ENCODE peak calls at places on chromosomes 2 and 18, in five cellular contexts. One of them, this sample, is unnamed.

GRCh38 chr2:108377815-108378630 is at the start of gene SULT1C4:
- DNase-seq in fibroblast of the aortic adventitia: no peak
- DNase-seq in glutamatergic neuron: peak; percentile 61
- DNase-seq in GM12865: no peak
- DNase-seq in mammary epithelial cell: no peak
- DNase-seq in this sample: peak; percentile 78

GRCh38 chr2:74261204-74261864 is 62.9 kb downstream of the MTHFD2 start:
- DNase-seq in fibroblast of the aortic adventitia: peak; percentile 28
- DNase-seq in glutamatergic neuron: peak; percentile 41
- DNase-seq in GM12865: no peak
- DNase-seq in mammary epithelial cell: peak; percentile 28
- DNase-seq in this sample: peak; percentile 44

GRCh38 chr2:50752228-50752627 is 279.7 kb downstream of the NRXN1 start:
- DNase-seq in fibroblast of the aortic adventitia: peak; percentile 0
- DNase-seq in glutamatergic neuron: no peak
- DNase-seq in GM12865: no peak
- DNase-seq in mammary epithelial cell: no peak
- DNase-seq in this sample: no peak

GRCh38 chr2:152585830-152586484 is 131.3 kb downstream of the PRPF40A start:
- DNase-seq in fibroblast of the aortic adventitia: peak; percentile 95
- DNase-seq in glutamatergic neuron: no peak
- DNase-seq in GM12865: no peak
- DNase-seq in mammary epithelial cell: peak; percentile 41
- DNase-seq in this sample: no peak

GRCh38 chr18:76495435-76496199 is 575 bp upstream of the ZNF516 start:
- DNase-seq in fibroblast of the aortic adventitia: peak; percentile 51
- DNase-seq in glutamatergic neuron: peak; percentile 65
- DNase-seq in GM12865: peak; percentile 73
- DNase-seq in mammary epithelial cell: peak; percentile 32
- DNase-seq in this sample: peak; percentile 58

GRCh38 chr18:56652802-56653201 is 1.6 kb downstream of the WDR7 start:
- DNase-seq in fibroblast of the aortic adventitia: no peak
- DNase-seq in glutamatergic neuron: no peak
- DNase-seq in GM12865: no peak
- DNase-seq in mammary epithelial cell: no peak
- DNase-seq in this sample: no peak

GRCh38 chr2:128311216-128311754 is 7.4 kb downstream of the HS6ST1 start:
- DNase-seq in fibroblast of the aortic adventitia: no peak
- DNase-seq in glutamatergic neuron: no peak
- DNase-seq in GM12865: no peak
- DNase-seq in mammary epithelial cell: no peak
- DNase-seq in this sample: no peak

GRCh38 chr2:113376248-113376934 is 61.1 kb upstream of the ZNG1B start:
- DNase-seq in fibroblast of the aortic adventitia: no peak
- DNase-seq in glutamatergic neuron: no peak
- DNase-seq in GM12865: no peak
- DNase-seq in mammary epithelial cell: no peak
- DNase-seq in this sample: no peak

GRCh38 chr18:42078711-42079110 is 123.7 kb downstream of the PIK3C3 start:
- DNase-seq in fibroblast of the aortic adventitia: peak; percentile 66
- DNase-seq in glutamatergic neuron: no peak
- DNase-seq in GM12865: no peak
- DNase-seq in mammary epithelial cell: no peak
- DNase-seq in this sample: no peak

GRCh38 chr2:40448476-40449079 is 3.3 kb downstream of the SLC8A1 start:
- DNase-seq in fibroblast of the aortic adventitia: peak; percentile 50
- DNase-seq in glutamatergic neuron: no peak
- DNase-seq in GM12865: peak; percentile 32
- DNase-seq in mammary epithelial cell: peak; percentile 21
- DNase-seq in this sample: peak; percentile 42

GRCh38 chr2:64652231-64653173 is 1.2 kb downstream of the SERTAD2 start:
- DNase-seq in fibroblast of the aortic adventitia: peak; percentile 75
- DNase-seq in glutamatergic neuron: no peak
- DNase-seq in GM12865: peak; percentile 61
- DNase-seq in mammary epithelial cell: peak; percentile 66
- DNase-seq in this sample: no peak

GRCh38 chr2:157936464-157936863 is 60.3 kb upstream of the ACVR1 start:
- DNase-seq in fibroblast of the aortic adventitia: no peak
- DNase-seq in glutamatergic neuron: no peak
- DNase-seq in GM12865: no peak
- DNase-seq in mammary epithelial cell: peak; percentile 29
- DNase-seq in this sample: no peak

GRCh38 chr2:128894896-128895295 is 576.2 kb upstream of the HS6ST1 start:
- DNase-seq in fibroblast of the aortic adventitia: no peak
- DNase-seq in glutamatergic neuron: no peak
- DNase-seq in GM12865: no peak
- DNase-seq in mammary epithelial cell: no peak
- DNase-seq in this sample: no peak

GRCh38 chr2:175435012-175435411 is 253.5 kb upstream of the ATP5MC3 start:
- DNase-seq in fibroblast of the aortic adventitia: no peak
- DNase-seq in glutamatergic neuron: no peak
- DNase-seq in GM12865: no peak
- DNase-seq in mammary epithelial cell: no peak
- DNase-seq in this sample: no peak

GRCh38 chr2:158755738-158756137 is 39.4 kb upstream of the DAPL1 start:
- DNase-seq in fibroblast of the aortic adventitia: no peak
- DNase-seq in glutamatergic neuron: no peak
- DNase-seq in GM12865: peak; percentile 12
- DNase-seq in mammary epithelial cell: no peak
- DNase-seq in this sample: peak; percentile 27

GRCh38 chr2:17899871-17900270 is 21.4 kb downstream of the KCNS3 start:
- DNase-seq in fibroblast of the aortic adventitia: no peak
- DNase-seq in glutamatergic neuron: no peak
- DNase-seq in GM12865: no peak
- DNase-seq in mammary epithelial cell: no peak
- DNase-seq in this sample: no peak

GRCh38 chr2:127067620-127068350 is 39.2 kb downstream of the BIN1 start:
- DNase-seq in fibroblast of the aortic adventitia: peak; percentile 65
- DNase-seq in glutamatergic neuron: peak; percentile 76
- DNase-seq in GM12865: peak; percentile 73
- DNase-seq in mammary epithelial cell: peak; percentile 24
- DNase-seq in this sample: peak; percentile 73

GRCh38 chr18:8423051-8423558 is 186.1 kb upstream of the RAB12 start:
- DNase-seq in fibroblast of the aortic adventitia: peak; percentile 49
- DNase-seq in glutamatergic neuron: peak; percentile 31
- DNase-seq in GM12865: no peak
- DNase-seq in mammary epithelial cell: peak; percentile 61
- DNase-seq in this sample: no peak

GRCh38 chr18:3379685-3380084 is 70.3 kb upstream of the TGIF1 start:
- DNase-seq in fibroblast of the aortic adventitia: no peak
- DNase-seq in glutamatergic neuron: no peak
- DNase-seq in GM12865: no peak
- DNase-seq in mammary epithelial cell: no peak
- DNase-seq in this sample: no peak

GRCh38 chr18:13439475-13439874 is 220.9 kb downstream of the LDLRAD4 start:
- DNase-seq in fibroblast of the aortic adventitia: no peak
- DNase-seq in glutamatergic neuron: no peak
- DNase-seq in GM12865: no peak
- DNase-seq in mammary epithelial cell: no peak
- DNase-seq in this sample: no peak

GRCh38 chr2:96403481-96403880 is 67.9 kb downstream of the NCAPH start:
- DNase-seq in fibroblast of the aortic adventitia: no peak
- DNase-seq in glutamatergic neuron: no peak
- DNase-seq in GM12865: no peak
- DNase-seq in mammary epithelial cell: no peak
- DNase-seq in this sample: no peak

GRCh38 chr18:62523631-62524442 is 1.0 kb downstream of the ZCCHC2 start:
- DNase-seq in fibroblast of the aortic adventitia: peak; percentile 42
- DNase-seq in glutamatergic neuron: peak; percentile 60
- DNase-seq in GM12865: peak; percentile 72
- DNase-seq in mammary epithelial cell: peak; percentile 65
- DNase-seq in this sample: peak; percentile 39

GRCh38 chr2:133457862-133458261 is 110.4 kb downstream of the NCKAP5 start:
- DNase-seq in fibroblast of the aortic adventitia: no peak
- DNase-seq in glutamatergic neuron: no peak
- DNase-seq in GM12865: no peak
- DNase-seq in mammary epithelial cell: no peak
- DNase-seq in this sample: no peak

GRCh38 chr2:157959249-157959648 is 83.1 kb upstream of the ACVR1 start:
- DNase-seq in fibroblast of the aortic adventitia: no peak
- DNase-seq in glutamatergic neuron: no peak
- DNase-seq in GM12865: no peak
- DNase-seq in mammary epithelial cell: no peak
- DNase-seq in this sample: no peak

GRCh38 chr2:99708231-99708630 is 218.4 kb upstream of the REV1 start:
- DNase-seq in fibroblast of the aortic adventitia: no peak
- DNase-seq in glutamatergic neuron: no peak
- DNase-seq in GM12865: no peak
- DNase-seq in mammary epithelial cell: no peak
- DNase-seq in this sample: no peak

GRCh38 chr2:120013569-120014223 is 819 bp downstream of the EPB41L5 start:
- DNase-seq in fibroblast of the aortic adventitia: peak; percentile 15
- DNase-seq in glutamatergic neuron: peak; percentile 50
- DNase-seq in GM12865: peak; percentile 11
- DNase-seq in mammary epithelial cell: peak; percentile 3
- DNase-seq in this sample: no peak

GRCh38 chr2:108412995-108413726 is 35.4 kb downstream of the SULT1C4 start:
- DNase-seq in fibroblast of the aortic adventitia: peak; percentile 74
- DNase-seq in glutamatergic neuron: no peak
- DNase-seq in GM12865: no peak
- DNase-seq in mammary epithelial cell: peak; percentile 93
- DNase-seq in this sample: no peak

GRCh38 chr2:216664593-216665034 is 30.7 kb downstream of the IGFBP5 start:
- DNase-seq in fibroblast of the aortic adventitia: no peak
- DNase-seq in glutamatergic neuron: no peak
- DNase-seq in GM12865: no peak
- DNase-seq in mammary epithelial cell: peak; percentile 40
- DNase-seq in this sample: no peak

GRCh38 chr2:241507430-241508239 is 749 bp downstream of the STK25 start:
- DNase-seq in fibroblast of the aortic adventitia: peak; percentile 22
- DNase-seq in glutamatergic neuron: peak; percentile 71
- DNase-seq in GM12865: peak; percentile 47
- DNase-seq in mammary epithelial cell: peak; percentile 44
- DNase-seq in this sample: peak; percentile 67

GRCh38 chr2:214558341-214558740 is 147.5 kb downstream of the VWC2L start:
- DNase-seq in fibroblast of the aortic adventitia: no peak
- DNase-seq in glutamatergic neuron: no peak
- DNase-seq in GM12865: no peak
- DNase-seq in mammary epithelial cell: peak; percentile 73
- DNase-seq in this sample: no peak

GRCh38 chr2:37795456-37795855 is 124.0 kb upstream of the CDC42EP3 start:
- DNase-seq in fibroblast of the aortic adventitia: no peak
- DNase-seq in glutamatergic neuron: no peak
- DNase-seq in GM12865: no peak
- DNase-seq in mammary epithelial cell: no peak
- DNase-seq in this sample: no peak

DNA sequence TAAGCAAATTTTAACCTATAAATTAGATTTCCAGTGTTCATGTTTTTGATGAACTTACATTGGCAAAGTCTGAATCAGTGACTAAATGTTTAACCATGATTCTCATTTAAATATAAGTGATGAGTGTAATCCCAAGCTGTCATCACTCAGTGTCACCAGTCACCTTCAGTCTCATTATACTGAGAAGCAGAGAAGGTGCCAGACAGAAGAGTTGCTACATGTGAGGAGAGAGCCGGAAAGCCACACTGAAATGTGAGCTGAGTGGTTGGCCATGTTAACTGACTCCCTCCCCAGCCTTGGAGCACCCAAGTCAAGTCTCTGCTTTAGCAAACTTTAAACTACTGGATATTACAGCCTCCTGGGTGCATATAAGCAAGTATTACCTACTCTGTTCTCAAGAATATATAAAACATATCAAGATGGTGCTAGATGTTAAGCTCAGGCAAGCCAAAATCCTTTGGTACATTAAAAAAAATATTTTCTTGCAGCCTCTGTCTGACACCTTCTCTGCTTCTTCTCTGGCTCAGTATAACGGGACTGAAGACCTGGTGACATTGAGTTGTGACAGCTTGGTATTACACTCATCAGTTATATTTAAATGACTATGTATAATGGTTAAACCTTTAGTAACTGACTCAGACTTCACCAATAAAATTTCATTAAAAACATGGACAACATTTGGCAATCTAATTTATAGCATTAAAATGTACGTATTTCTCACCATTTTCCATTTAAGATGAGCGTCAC is 75.8 kb upstream of the MAP3K20 start:
- DNase-seq in fibroblast of the aortic adventitia: no peak
- DNase-seq in glutamatergic neuron: no peak
- DNase-seq in GM12865: no peak
- DNase-seq in mammary epithelial cell: no peak
- DNase-seq in this sample: no peak
- TF ChIP-seq CTCF in fibroblast of the aortic adventitia: no peak
- TF ChIP-seq CTCF in glutamatergic neuron: no peak
- TF ChIP-seq CTCF in GM12865: no peak
- TF ChIP-seq CTCF in mammary epithelial cell: no peak
- TF ChIP-seq CTCF in this sample: no peak

GRCh38 chr2:235981629-235982028 is 186.6 kb downstream of the GBX2 start:
- DNase-seq in fibroblast of the aortic adventitia: no peak
- DNase-seq in glutamatergic neuron: no peak
- DNase-seq in GM12865: no peak
- DNase-seq in mammary epithelial cell: no peak
- DNase-seq in this sample: peak; percentile 35
- TF ChIP-seq CTCF in fibroblast of the aortic adventitia: no peak
- TF ChIP-seq CTCF in glutamatergic neuron: no peak
- TF ChIP-seq CTCF in GM12865: no peak
- TF ChIP-seq CTCF in mammary epithelial cell: no peak
- TF ChIP-seq CTCF in this sample: no peak

DNA sequence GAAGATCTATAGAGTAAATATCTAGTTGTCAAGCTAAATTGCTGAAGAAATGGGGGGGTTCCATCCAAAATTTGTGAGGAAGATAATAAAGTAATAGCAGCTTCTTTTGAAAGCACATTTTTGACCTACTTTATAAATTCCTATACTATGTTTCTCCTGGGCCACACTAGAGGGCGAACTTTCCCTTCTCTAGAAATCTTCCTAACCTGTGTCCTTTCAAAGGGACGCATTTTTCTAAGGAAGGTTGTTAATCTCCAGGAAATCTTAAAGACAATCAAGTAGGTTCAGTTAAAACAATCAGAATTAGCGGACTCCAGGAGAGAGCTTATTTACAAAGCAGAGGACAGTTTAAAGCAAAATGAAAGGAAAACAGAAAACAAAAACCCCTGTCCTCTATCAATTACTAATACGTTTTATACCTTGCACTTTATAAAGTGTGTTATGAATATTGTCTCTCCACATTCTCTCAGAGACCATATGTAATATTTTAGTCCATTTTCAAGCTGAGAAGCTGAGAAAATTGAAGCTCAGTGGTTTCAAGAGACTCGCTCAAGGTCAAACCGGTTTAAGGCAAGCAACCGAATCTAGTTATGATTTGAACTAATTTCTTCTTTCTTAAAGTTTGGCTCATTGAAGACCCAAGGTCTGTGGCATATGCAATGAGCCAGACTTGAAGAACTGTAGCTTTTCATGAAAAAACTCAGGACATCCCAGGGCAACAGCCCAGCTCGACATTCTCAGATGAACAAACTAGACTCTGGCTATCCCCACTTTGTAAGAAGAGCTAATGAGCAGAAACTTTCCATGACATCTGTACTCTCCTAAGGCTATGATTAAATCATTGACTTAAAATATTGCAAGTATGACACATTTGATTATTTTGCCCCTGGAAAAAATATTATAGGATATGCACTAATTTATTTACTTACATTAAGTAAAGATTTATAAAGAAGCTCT is 273.6 kb downstream of the PAX3 start:
- DNase-seq in fibroblast of the aortic adventitia: peak; percentile 53
- DNase-seq in glutamatergic neuron: no peak
- DNase-seq in GM12865: peak; percentile 35
- DNase-seq in mammary epithelial cell: peak; percentile 14
- DNase-seq in this sample: peak; percentile 14
- TF ChIP-seq CTCF in fibroblast of the aortic adventitia: peak; percentile 68
- TF ChIP-seq CTCF in glutamatergic neuron: peak; percentile 38
- TF ChIP-seq CTCF in GM12865: peak; percentile 52
- TF ChIP-seq CTCF in mammary epithelial cell: peak; percentile 62
- TF ChIP-seq CTCF in this sample: peak; percentile 55

GRCh38 chr2:44205169-44205568 is 36.5 kb downstream of the PPM1B start:
- DNase-seq in fibroblast of the aortic adventitia: peak; percentile 14
- DNase-seq in glutamatergic neuron: no peak
- DNase-seq in GM12865: peak; percentile 5
- DNase-seq in mammary epithelial cell: no peak
- DNase-seq in this sample: no peak
- TF ChIP-seq CTCF in fibroblast of the aortic adventitia: no peak
- TF ChIP-seq CTCF in glutamatergic neuron: no peak
- TF ChIP-seq CTCF in GM12865: no peak
- TF ChIP-seq CTCF in mammary epithelial cell: no peak
- TF ChIP-seq CTCF in this sample: no peak

This sample was measured in endothelial cell.